ENCODE peak calls at places on chromosome 6, in seven cellular contexts. A, Y, O, X, J, S and U are unnamed samples. For H3K9me3, the result is how much of the 10 kb centered on the place peaks cover.

GRCh38 chr6:88499845-88500699 is 333.9 kb upstream of the CNR1 start:
- DNase-seq in J (no peak), X (no peak), Y (no peak), S (no peak), A (no peak), O (no peak), U (no peak)

GRCh38 chr6:137698636-137699035 is 168.4 kb upstream of the TNFAIP3 start:
- DNase-seq in X (no peak), A (no peak), S (no peak), Y (no peak), O (no peak), J (no peak), U (no peak)

GRCh38 chr6:34272022-34272926 is 23.5 kb upstream of the SMIM29 start:
- DNase-seq in A (no peak), J (peak), Y (no peak), S (no peak), X (no peak), O (no peak), U (no peak)

GRCh38 chr6:77463308-77463880 is at the start of gene HTR1B:
- DNase-seq in A (no peak), X (no peak), O (peak), S (peak), Y (peak), J (no peak), U (no peak)

GRCh38 chr6:25652007-25652515 is at the start of gene SCGN:
- DNase-seq in J (peak), S (peak), Y (peak), O (peak), A (peak), X (peak), U (no peak)

GRCh38 chr6:25981529-25982263 is 19.1 kb downstream of the TRIM38 start:
- DNase-seq in Y (no peak), J (no peak), S (no peak), O (no peak), X (no peak), A (no peak), U (no peak)

GRCh38 chr6:112235956-112236355 is 18.4 kb downstream of the LAMA4 start:
- DNase-seq in Y (peak), S (no peak), O (no peak), J (no peak), X (no peak), A (no peak), U (no peak)

GRCh38 chr6:129967427-129967826 is 51.0 kb upstream of the L3MBTL3 start:
- DNase-seq in Y (no peak), O (no peak), X (no peak), A (no peak), S (no peak), J (no peak), U (no peak)

GRCh38 chr6:6461138-6461537 is 127.4 kb upstream of the LY86 start:
- DNase-seq in J (no peak), S (no peak), A (no peak), Y (no peak), O (no peak), X (no peak), U (no peak)

GRCh38 chr6:36662827-36663256 is 15.7 kb upstream of the CDKN1A start:
- DNase-seq in Y (no peak), O (no peak), J (no peak), X (no peak), A (peak), S (peak), U (no peak)

GRCh38 chr6:113362542-113363430 is 494.4 kb upstream of the MARCKS start:
- DNase-seq in O (no peak), X (no peak), J (no peak), S (no peak), Y (peak), A (no peak), U (no peak)

GRCh38 chr6:169985121-169986015 is 233.9 kb downstream of the ERMARD start:
- DNase-seq in X (peak), A (no peak), O (no peak), S (no peak), J (no peak), Y (no peak), U (peak)
- H3K9me3 ChIP-seq in X (under half), A (under half), O (under half), S (under half), J (under half), Y (under half), U (under half)

GRCh38 chr6:164897523-164898094 is 411.8 kb downstream of the C6orf118 start:
- DNase-seq in S (no peak), X (no peak), J (no peak), Y (no peak), O (no peak), A (no peak), U (no peak)
- TF ChIP-seq CTCF in S (no peak), X (no peak), J (no peak), Y (no peak), O (peak), A (no peak), U (peak)

DNA sequence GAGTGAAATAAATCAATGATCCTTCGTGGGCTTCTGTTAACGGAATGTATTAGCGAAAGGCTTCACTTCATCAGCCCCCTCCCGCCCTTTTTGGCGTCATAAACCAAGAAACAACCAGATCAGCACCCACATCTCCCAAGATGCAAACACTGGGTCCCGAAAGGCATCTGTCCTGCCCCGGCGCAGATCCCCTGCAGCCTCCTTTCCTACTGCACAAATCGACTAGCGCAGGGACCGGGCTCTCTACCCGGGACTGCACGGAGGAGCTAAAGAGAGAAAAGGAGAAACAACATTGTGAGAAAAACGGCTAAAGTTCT is 553 bp upstream of the FAM135A start:
- DNase-seq in S (peak), O (no peak), X (no peak), A (no peak), Y (no peak), J (no peak), U (no peak)
- H3K27ac ChIP-seq in S (peak), O (peak), X (peak), A (peak), Y (peak), J (peak), U (peak)

DNA sequence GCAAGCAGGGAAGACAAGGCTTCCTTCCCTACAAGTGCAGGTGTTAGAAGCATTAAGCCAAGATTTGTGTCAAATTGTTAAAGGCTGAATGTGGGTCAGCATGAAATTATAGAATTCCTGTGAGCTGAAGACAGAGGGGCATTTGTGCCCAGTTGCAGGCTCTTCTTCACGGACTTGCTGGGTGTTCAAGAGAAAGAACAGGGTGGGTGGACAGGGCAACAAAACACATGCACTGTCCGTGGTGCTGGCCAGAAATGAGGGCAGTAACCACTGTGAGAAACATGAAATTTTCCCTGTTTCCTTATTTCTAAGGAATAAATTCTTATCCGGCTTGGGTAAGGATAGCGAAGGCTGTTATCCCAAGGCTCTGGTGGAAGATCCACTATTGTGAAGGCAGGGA is 579.5 kb upstream of the HTR1E start:
- DNase-seq in J (no peak), O (peak), Y (no peak), X (no peak), S (no peak), A (no peak), U (no peak)
- H3K9me3 ChIP-seq in J (under half), O (under half), Y (under half), X (under half), S (under half), A (under half), U (under half)

GRCh38 chr6:32969685-32970412 is 1.5 kb downstream of the BRD2 start:
- DNase-seq in X (peak), O (peak), A (peak), J (peak), S (peak), Y (peak), U (peak)

GRCh38 chr6:32967151-32968091 is 973 bp upstream of the BRD2 start:
- DNase-seq in X (no peak), O (peak), S (no peak), J (no peak), Y (peak), A (no peak), U (no peak)

GRCh38 chr6:32968093-32968769 is at the start of gene BRD2:
- DNase-seq in S (peak), O (peak), Y (peak), X (peak), J (peak), A (peak), U (peak)

GRCh38 chr6:32970413-32971244 is 2.2 kb downstream of the BRD2 start:
- DNase-seq in S (peak), Y (peak), O (peak), A (peak), X (peak), J (peak), U (peak)

GRCh38 chr6:32968770-32969684 is 633 bp downstream of the BRD2 start:
- DNase-seq in S (peak), A (peak), J (peak), X (peak), Y (peak), O (peak), U (peak)
- TF ChIP-seq CTCF in S (no peak), A (no peak), J (no peak), X (no peak), Y (peak), O (peak), U (no peak)